ENCODE peak calls at places on chromosomes 6 and 20, in seven cellular contexts. Y is GM23338, V is SJSA1, A is uterus, M is heart right ventricle, G is sigmoid colon, J is fibroblast of lung. Z is an unnamed sample.

GRCh38 chr6:38284772-38285406 is 354.8 kb downstream of the BTBD9 start:
- DNase-seq in J (no peak), M (no peak), G (no peak), A (no peak), V (no peak), Y (no peak), Z (no peak)

GRCh38 chr6:116108836-116109235 is 8.2 kb downstream of the NT5DC1 start:
- DNase-seq in J (no peak), Y (no peak), A (no peak), M (no peak), V (no peak), G (no peak), Z (no peak)

GRCh38 chr6:167219967-167220512 is 62.3 kb upstream of the GPR31 start:
- DNase-seq in G (no peak), M (no peak), A (no peak), Y (no peak), V (no peak), J (no peak), Z (peak)

GRCh38 chr6:52076791-52077179 is 10.6 kb downstream of the PKHD1 start:
- DNase-seq in M (no peak), Y (peak), V (no peak), G (no peak), J (no peak), A (no peak), Z (no peak)

GRCh38 chr6:80425089-80425823 is 318.8 kb downstream of the BCKDHB start:
- DNase-seq in V (peak), G (no peak), Y (no peak), M (no peak), A (no peak), J (peak), Z (no peak)

GRCh38 chr20:49989234-49990065 is 6.7 kb downstream of the SNAI1 start:
- DNase-seq in G (peak), Y (peak), V (peak), J (peak), A (peak), M (peak), Z (peak)

GRCh38 chr6:4943716-4944115 is 60.1 kb downstream of the RPP40 start:
- DNase-seq in J (no peak), A (no peak), V (no peak), G (no peak), M (no peak), Y (no peak), Z (no peak)

GRCh38 chr6:107068691-107069630 is 41.0 kb downstream of the MTRES1 start:
- DNase-seq in J (no peak), A (no peak), V (no peak), M (no peak), Y (no peak), G (peak), Z (no peak)

GRCh38 chr20:3092611-3093379 is 8.3 kb upstream of the AVP start:
- DNase-seq in V (no peak), G (no peak), A (no peak), M (no peak), J (peak), Y (peak), Z (no peak)

GRCh38 chr20:10427060-10427692 is 6.8 kb downstream of the MKKS start:
- DNase-seq in V (peak), J (peak), G (no peak), M (peak), A (peak), Y (peak), Z (no peak)

GRCh38 chr6:33091957-33092356 is 16.2 kb downstream of the HLA-DPB1 start:
- DNase-seq in M (peak), G (no peak), Y (peak), J (no peak), A (no peak), V (no peak), Z (no peak)

GRCh38 chr6:15207923-15208322 is 37.9 kb upstream of the JARID2 start:
- DNase-seq in A (no peak), Y (peak), J (peak), G (no peak), V (no peak), M (no peak), Z (no peak)

DNA sequence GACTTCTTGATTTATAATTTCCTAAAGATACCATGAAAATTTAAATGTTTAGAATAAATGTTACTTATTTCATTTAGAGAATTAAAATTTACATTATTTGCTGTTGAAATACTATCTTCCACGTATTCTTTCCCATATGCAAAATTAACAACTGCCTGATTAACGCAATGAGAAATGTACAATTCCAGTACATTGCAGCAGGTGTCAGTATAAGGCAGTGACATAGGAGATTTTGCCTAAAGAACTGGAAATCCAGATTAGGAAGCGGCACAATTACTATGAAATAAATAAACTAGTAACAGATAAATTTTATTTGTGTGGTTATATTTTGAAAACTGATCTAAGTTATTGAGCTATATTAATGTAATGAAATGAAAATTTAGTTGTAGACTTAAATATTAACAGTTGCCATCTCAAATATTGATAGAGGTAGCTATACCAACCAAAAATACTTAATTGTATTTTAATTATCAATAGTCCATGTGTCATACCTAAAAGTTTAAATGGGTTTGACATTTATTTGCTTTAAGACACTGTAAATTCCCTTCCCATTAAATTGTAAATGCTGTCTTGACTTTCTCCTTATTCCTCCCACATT is 300.2 kb downstream of the UTRN start:
- DNase-seq in G (no peak), M (no peak), V (no peak), Y (peak), J (peak), A (no peak), Z (no peak)
- H3K4me3 ChIP-seq in G (no peak), M (no peak), V (no peak), Y (peak), J (no peak), A (no peak), Z (no peak)

GRCh38 chr6:148431840-148432239 is 89.2 kb downstream of the SASH1 start:
- DNase-seq in A (no peak), G (no peak), J (no peak), Y (no peak), M (no peak), V (no peak), Z (no peak)
- H3K27ac ChIP-seq in A (peak), G (no peak), J (no peak), Y (no peak), M (peak), V (no peak), Z (no peak)

DNA sequence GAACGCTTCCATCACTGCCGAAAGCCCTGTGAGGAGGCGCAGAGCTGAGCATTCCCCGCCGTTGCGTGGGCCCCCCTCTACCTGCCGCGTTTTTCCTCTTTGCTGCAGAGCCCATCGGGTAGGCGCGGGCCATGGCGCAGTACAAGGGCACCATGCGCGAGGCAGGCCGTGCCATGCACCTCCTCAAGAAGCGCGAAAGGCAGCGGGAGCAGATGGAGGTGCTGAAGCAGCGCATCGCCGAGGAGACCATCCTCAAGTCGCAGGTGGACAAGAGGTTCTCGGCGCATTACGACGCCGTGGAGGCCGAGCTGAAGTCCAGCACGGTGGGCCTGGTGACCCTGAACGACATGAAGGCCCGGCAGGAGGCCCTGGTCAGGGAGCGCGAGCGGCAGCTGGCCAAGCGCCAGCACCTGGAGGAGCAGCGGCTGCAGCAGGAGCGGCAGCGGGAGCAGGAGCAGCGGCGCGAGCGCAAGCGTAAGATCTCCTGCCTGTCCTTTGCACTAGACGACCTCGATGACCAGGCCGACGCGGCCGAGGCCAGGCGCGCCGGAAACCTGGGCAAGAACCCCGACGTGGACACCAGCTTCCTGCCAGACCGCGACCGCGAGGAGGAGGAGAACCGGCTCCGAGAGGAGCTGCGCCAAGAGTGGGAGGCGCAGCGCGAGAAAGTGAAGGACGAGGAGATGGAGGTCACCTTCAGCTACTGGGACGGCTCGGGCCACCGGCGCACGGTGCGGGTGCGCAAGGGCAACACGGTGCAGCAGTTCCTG is 693 bp downstream of the FAM50B start:
- DNase-seq in V (no peak), A (peak), J (peak), G (peak), Y (peak), M (peak), Z (no peak)
- H3K4me3 ChIP-seq in V (no peak), A (peak), J (peak), G (peak), Y (peak), M (peak), Z (peak)

GRCh38 chr6:161415302-161415855 is 141.5 kb upstream of the AGPAT4 start:
- DNase-seq in M (no peak), J (no peak), A (no peak), V (no peak), G (no peak), Y (no peak), Z (no peak)

GRCh38 chr6:161414800-161415199 is 140.9 kb upstream of the AGPAT4 start:
- DNase-seq in J (peak), G (no peak), M (no peak), A (no peak), V (no peak), Y (no peak), Z (no peak)

GRCh38 chr6:161413361-161413771 is 139.5 kb upstream of the AGPAT4 start:
- DNase-seq in Y (no peak), A (no peak), J (no peak), M (no peak), G (no peak), V (no peak), Z (no peak)

GRCh38 chr6:161412795-161413194 is 138.9 kb upstream of the AGPAT4 start:
- DNase-seq in G (no peak), Y (no peak), V (no peak), A (no peak), J (no peak), M (no peak), Z (no peak)

DNA sequence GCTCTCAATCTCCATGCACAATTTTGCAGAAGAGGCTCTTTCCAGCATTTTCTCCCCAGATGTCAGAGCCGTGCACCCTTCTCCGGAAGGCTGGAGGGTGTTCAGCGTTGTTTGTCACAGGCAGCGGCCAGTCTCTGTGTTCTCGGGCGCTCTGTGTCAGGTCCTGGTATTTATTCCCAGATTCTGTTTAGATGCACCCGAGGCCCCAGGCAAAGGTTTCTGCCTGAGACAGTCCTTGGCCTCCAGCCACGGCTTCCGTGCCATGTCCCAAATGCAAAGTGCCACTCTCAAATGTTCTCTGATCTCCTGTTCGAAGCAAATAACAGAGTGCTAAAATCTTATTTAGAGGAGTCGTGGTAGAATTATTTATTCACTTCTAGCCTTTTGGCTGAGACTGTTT is 140.3 kb upstream of the AGPAT4 start:
- DNase-seq in A (no peak), J (no peak), M (peak), G (no peak), Y (no peak), V (no peak), Z (no peak)
- H3K27ac ChIP-seq in A (no peak), J (no peak), M (no peak), G (no peak), Y (no peak), V (no peak), Z (no peak)

GRCh38 chr6:135995160-135995898 is 143.8 kb downstream of the PDE7B start:
- DNase-seq in G (no peak), Y (no peak), M (no peak), A (no peak), J (peak), V (no peak), Z (no peak)
- H3K4me3 ChIP-seq in G (no peak), Y (no peak), M (no peak), A (no peak), J (peak), V (no peak), Z (no peak)

DNA sequence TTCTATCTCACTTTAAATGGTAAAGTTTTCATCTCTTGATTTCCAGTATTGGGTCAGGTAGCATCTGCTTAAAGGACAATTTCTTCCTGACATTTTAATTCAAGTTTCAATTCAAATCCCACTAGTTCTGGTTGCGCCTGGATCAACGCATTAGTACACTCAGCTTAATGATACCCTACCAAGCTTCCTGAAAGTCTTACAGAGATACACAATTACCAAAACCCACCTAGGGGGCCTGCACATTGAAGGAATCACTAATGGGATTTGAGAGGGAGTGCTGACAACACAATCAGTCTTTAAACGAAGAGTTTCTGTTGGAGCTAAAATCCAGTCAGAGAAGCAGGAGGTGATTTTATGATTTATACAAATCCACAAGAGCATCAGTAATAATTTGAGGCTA is 293.0 kb downstream of the PHF3 start:
- DNase-seq in V (no peak), M (no peak), A (no peak), G (no peak), J (no peak), Y (no peak), Z (no peak)
- H3K27ac ChIP-seq in V (no peak), M (no peak), A (no peak), G (no peak), J (no peak), Y (no peak), Z (no peak)

GRCh38 chr20:38216736-38217595 is 43.6 kb downstream of the KIAA1755 start:
- DNase-seq in A (no peak), J (no peak), V (no peak), M (no peak), G (peak), Y (no peak), Z (no peak)
- H3K4me3 ChIP-seq in A (no peak), J (no peak), V (no peak), M (no peak), G (no peak), Y (no peak), Z (peak)

DNA sequence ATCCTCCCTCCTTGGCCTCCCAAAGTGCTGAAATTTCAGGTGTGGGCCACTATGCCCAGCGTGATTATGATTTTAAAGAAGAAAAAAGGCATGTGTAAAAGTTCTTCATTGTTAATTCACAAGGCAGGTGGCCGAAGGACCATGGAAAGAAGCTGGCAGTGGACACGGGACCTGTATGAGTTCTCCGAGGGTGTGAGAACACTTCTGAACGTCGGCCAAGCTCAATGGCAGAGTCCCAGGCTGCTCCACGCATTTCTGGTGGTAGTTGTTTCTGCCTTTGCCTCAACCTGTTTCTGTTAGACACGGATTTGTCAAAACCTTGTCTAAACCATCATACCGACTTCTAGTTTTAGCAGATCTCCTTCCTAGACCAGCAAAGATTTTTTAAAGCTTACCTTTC is 36.6 kb downstream of the IL20RA start:
- DNase-seq in V (no peak), A (no peak), Y (no peak), M (peak), G (no peak), J (no peak), Z (no peak)
- H3K27ac ChIP-seq in V (no peak), A (no peak), Y (no peak), M (no peak), G (no peak), J (no peak), Z (no peak)

GRCh38 chr20:48822879-48823385 is 4.9 kb downstream of the PREX1 start:
- DNase-seq in G (no peak), M (no peak), V (no peak), A (no peak), Y (no peak), J (no peak), Z (no peak)
- H3K4me3 ChIP-seq in G (no peak), M (no peak), V (no peak), A (no peak), Y (no peak), J (no peak), Z (peak)

Z was measured in coronary artery.